ENCODE peak calls at places on chromosomes 7 and 10, in eight cellular contexts. F, P, X, G, A, D, E and I are unnamed samples.

GRCh38 chr7:116030626-116031276 is at the start of gene TFEC:
- DNase-seq in F (no peak), P (no peak), X (no peak), G (no peak), A (peak), D (no peak), E (no peak), I (no peak)

GRCh38 chr7:87380905-87381304 is 35.4 kb downstream of the CROT start:
- DNase-seq in F (no peak), P (no peak), X (no peak), G (no peak), A (no peak), D (no peak), E (no peak), I (no peak)

GRCh38 chr10:62817763-62818425 is 1.7 kb upstream of the EGR2 start:
- DNase-seq in F (peak), P (peak), X (peak), G (peak), A (peak), D (no peak), E (peak), I (no peak)

GRCh38 chr10:132607491-132607890 is 69.9 kb downstream of the INPP5A start:
- DNase-seq in F (no peak), P (no peak), X (no peak), G (no peak), A (no peak), D (no peak), E (no peak), I (peak)

GRCh38 chr10:104218751-104219150 is 13.4 kb downstream of the CFAP43 start:
- DNase-seq in F (no peak), P (no peak), X (no peak), G (no peak), A (no peak), D (no peak), E (no peak), I (no peak)

GRCh38 chr10:130994191-130994590 is 317.3 kb downstream of the TCERG1L start:
- DNase-seq in F (no peak), P (no peak), X (no peak), G (no peak), A (no peak), D (no peak), E (no peak), I (no peak)

GRCh38 chr10:120019568-120019967 is 127.0 kb downstream of the SEC23IP start:
- DNase-seq in F (no peak), P (no peak), X (no peak), G (no peak), A (no peak), D (no peak), E (no peak), I (no peak)

GRCh38 chr10:3452683-3453388 is 280.3 kb upstream of the PITRM1 start:
- DNase-seq in F (no peak), P (no peak), X (no peak), G (no peak), A (peak), D (peak), E (no peak), I (no peak)

GRCh38 chr10:34816067-34817002 is 1.2 kb upstream of the PARD3 start:
- DNase-seq in F (no peak), P (peak), X (no peak), G (no peak), A (no peak), D (no peak), E (no peak), I (peak)